ENCODE peak calls at places on chromosomes 11 and 22, in seven cellular contexts. M is uterus, J is fibroblast of lung, X is GM12864, U is colonic mucosa, Q is AG10803, V is adrenal gland. Y is an unnamed sample.

GRCh38 chr11:13963949-13964770 is 1.6 kb downstream of the SPON1 start:
- DNase-seq in M (peak), J (no peak), X (no peak), U (peak), Q (no peak), V (no peak), Y (no peak)

GRCh38 chr11:77407613-77408012 is 66.3 kb downstream of the PAK1 start:
- DNase-seq in M (peak), J (peak), X (no peak), U (peak), Q (peak), V (peak), Y (peak)

GRCh38 chr11:100847696-100848216 is 160.7 kb downstream of the ARHGAP42 start:
- DNase-seq in M (no peak), J (no peak), X (no peak), U (no peak), Q (no peak), V (no peak), Y (no peak)

GRCh38 chr22:28116261-28116673 is 197.2 kb upstream of the PITPNB start:
- DNase-seq in M (peak), J (peak), X (no peak), U (no peak), Q (peak), V (peak), Y (peak)

GRCh38 chr11:73201249-73201648 is 16.8 kb upstream of the P2RY2 start:
- DNase-seq in M (no peak), J (peak), X (no peak), U (no peak), Q (peak), V (no peak), Y (peak)

GRCh38 chr11:71947498-71947897 is 18.7 kb downstream of the RNF121 start:
- DNase-seq in M (no peak), J (peak), X (no peak), U (no peak), Q (no peak), V (no peak), Y (peak)

GRCh38 chr11:44556735-44557409 is 8.6 kb upstream of the CD82 start:
- DNase-seq in M (peak), J (peak), X (no peak), U (peak), Q (peak), V (peak), Y (peak)

GRCh38 chr11:117230286-117230961 is 1.4 kb downstream of the PCSK7 start:
- DNase-seq in M (no peak), J (no peak), X (peak), U (no peak), Q (no peak), V (no peak), Y (peak)

GRCh38 chr22:33758961-33759360 is 161.3 kb downstream of the LARGE1 start:
- DNase-seq in M (no peak), J (no peak), X (no peak), U (no peak), Q (no peak), V (no peak), Y (no peak)

GRCh38 chr22:43829904-43830851 is 18.1 kb upstream of the EFCAB6 start:
- DNase-seq in M (no peak), J (peak), X (no peak), U (no peak), Q (peak), V (no peak), Y (peak)

GRCh38 chr11:6895010-6895409 is 2.7 kb upstream of the OR2D2 start:
- DNase-seq in M (no peak), J (no peak), X (peak), U (no peak), Q (no peak), V (no peak), Y (no peak)

GRCh38 chr22:36739185-36739584 is 35.6 kb upstream of the CACNG2 start:
- DNase-seq in M (no peak), J (no peak), X (no peak), U (no peak), Q (no peak), V (peak), Y (no peak)

GRCh38 chr11:2772544-2773031 is 72.8 kb upstream of the KCNQ1OT1 start:
- DNase-seq in M (peak), J (peak), X (no peak), U (peak), Q (peak), V (peak), Y (peak)

GRCh38 chr11:48081151-48082010 is 101.0 kb downstream of the PTPRJ start:
- DNase-seq in M (peak), J (peak), X (no peak), U (no peak), Q (peak), V (peak), Y (peak)

GRCh38 chr11:65588199-65589054 is 7.2 kb downstream of the KCNK7 start:
- DNase-seq in M (peak), J (peak), X (peak), U (peak), Q (no peak), V (peak), Y (peak)

GRCh38 chr11:11969380-11970215 is 38.8 kb downstream of the DKK3 start:
- DNase-seq in M (no peak), J (no peak), X (no peak), U (no peak), Q (peak), V (no peak), Y (no peak)

GRCh38 chr11:134032501-134033091 is 36.3 kb upstream of the JAM3 start:
- DNase-seq in M (peak), J (no peak), X (no peak), U (peak), Q (peak), V (no peak), Y (no peak)
- H3K4me3 ChIP-seq in M (no peak), J (no peak), X (no peak), U (no peak), Q (peak), V (no peak), Y (no peak)

GRCh38 chr11:68439355-68440065 is 21.0 kb upstream of the PPP6R3 start:
- DNase-seq in M (no peak), J (no peak), X (no peak), U (no peak), Q (no peak), V (peak), Y (no peak)

GRCh38 chr11:68436162-68436888 is 24.2 kb upstream of the PPP6R3 start:
- DNase-seq in M (no peak), J (no peak), X (no peak), U (no peak), Q (no peak), V (no peak), Y (no peak)

GRCh38 chr11:68438658-68439259 is 21.8 kb upstream of the PPP6R3 start:
- DNase-seq in M (no peak), J (no peak), X (no peak), U (no peak), Q (no peak), V (no peak), Y (no peak)

GRCh38 chr11:68437927-68438657 is 22.5 kb upstream of the PPP6R3 start:
- DNase-seq in M (no peak), J (no peak), X (no peak), U (no peak), Q (no peak), V (no peak), Y (no peak)

GRCh38 chr11:68436985-68437926 is 23.3 kb upstream of the PPP6R3 start:
- DNase-seq in M (no peak), J (peak), X (no peak), U (no peak), Q (peak), V (peak), Y (peak)
- TF ChIP-seq CTCF in M (no peak), J (no peak), X (no peak), U (no peak), Q (no peak), V (no peak), Y (peak)

DNA sequence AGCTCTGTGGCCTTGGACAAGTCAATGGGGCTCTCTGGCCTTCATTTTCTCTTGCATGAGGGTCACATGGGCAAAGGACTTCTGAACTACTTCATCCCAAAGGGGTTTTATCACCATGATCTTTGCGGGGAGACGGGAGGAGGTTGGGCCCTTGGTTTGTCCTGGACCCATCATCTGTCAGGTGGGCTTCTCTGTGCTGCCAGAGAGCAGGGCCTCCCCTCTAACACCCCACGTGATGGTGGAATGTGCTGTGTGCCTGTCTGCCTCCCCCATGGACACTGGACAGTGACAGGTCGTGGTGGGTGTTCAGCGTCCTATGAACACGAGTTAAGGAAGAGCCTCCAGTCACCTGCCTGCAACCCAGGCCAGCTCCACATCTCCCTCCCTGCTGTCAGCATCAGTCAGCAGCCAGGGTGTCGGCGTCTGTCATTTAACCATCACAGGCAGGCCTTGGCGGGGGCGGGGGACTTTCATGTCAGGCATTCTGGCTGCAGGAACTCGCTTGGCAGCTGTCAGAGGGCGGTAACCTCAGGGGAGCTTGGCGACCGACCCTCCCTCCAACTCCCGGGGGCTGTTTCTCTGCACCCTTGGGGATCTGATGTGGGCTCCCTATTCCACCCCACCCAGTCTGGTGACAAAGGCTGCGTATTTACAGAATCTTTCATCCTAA is 2.6 kb upstream of the SUN2 start:
- DNase-seq in M (no peak), J (no peak), X (no peak), U (no peak), Q (no peak), V (no peak), Y (no peak)
- H3K4me3 ChIP-seq in M (no peak), J (no peak), X (no peak), U (no peak), Q (no peak), V (no peak), Y (no peak)

GRCh38 chr11:92136792-92137191 is 87.8 kb upstream of the FAT3 start:
- DNase-seq in M (no peak), J (no peak), X (no peak), U (no peak), Q (no peak), V (no peak), Y (no peak)
- TF ChIP-seq CTCF in M (no peak), J (no peak), X (no peak), U (no peak), Q (no peak), V (no peak), Y (no peak)